ENCODE peak calls at places on chromosomes 4 and X, in six cellular contexts. E is MM.1S, O is neural progenitor cell, P is SK-N-SH, B is GM23248, J is OCI-LY7. H is an unnamed sample.

GRCh38 chr4:125762537-125762936 is 447.8 kb downstream of the FAT4 start:
- DNase-seq in E (no peak), O (no peak), B (peak; percentile 9), J (no peak), P (no peak), H (peak; percentile 53)

GRCh38 chr4:98518555-98519267 is 139.7 kb downstream of the TSPAN5 start:
- DNase-seq in B (no peak), E (no peak), O (no peak), J (peak; percentile 22), P (no peak), H (peak; percentile 20)

GRCh38 chrX:41491267-41492004 is 44.3 kb downstream of the NYX start:
- DNase-seq in E (no peak), B (peak; percentile 90), O (peak; percentile 71), J (no peak), P (no peak), H (peak; percentile 60)

GRCh38 chr4:7867701-7868429 is 71.8 kb downstream of the AFAP1 start:
- DNase-seq in E (no peak), J (no peak), B (peak; percentile 66), O (no peak), P (no peak), H (no peak)

GRCh38 chr4:102959503-102959902 is 60.0 kb downstream of the SLC9B1 start:
- DNase-seq in J (no peak), E (no peak), P (no peak), O (no peak), B (no peak), H (no peak)

GRCh38 chrX:23901805-23902204 is 5.9 kb downstream of the APOO start:
- DNase-seq in E (peak; percentile 50), B (peak; percentile 84), O (peak; percentile 88), J (peak; percentile 71), P (peak; percentile 49), H (peak; percentile 63)

GRCh38 chr4:16890651-16891050 is 7.8 kb downstream of the LDB2 start:
- DNase-seq in E (no peak), P (no peak), J (no peak), O (no peak), B (no peak), H (peak; percentile 20)

GRCh38 chr4:67451464-67451863 is 93.8 kb downstream of the CENPC start:
- DNase-seq in E (no peak), P (no peak), B (peak; percentile 46), J (no peak), O (no peak), H (no peak)

GRCh38 chr4:6884341-6884870 is 25.2 kb upstream of the TBC1D14 start:
- DNase-seq in B (no peak), J (no peak), E (no peak), O (peak; percentile 57), P (no peak), H (peak; percentile 66)

GRCh38 chr4:151600432-151600831 is 160.4 kb downstream of the GATB start:
- DNase-seq in J (no peak), P (no peak), B (peak; percentile 18), O (no peak), E (no peak), H (no peak)

GRCh38 chr4:157128395-157128794 is 52.4 kb downstream of the GLRB start:
- DNase-seq in E (peak; percentile 11), B (peak; percentile 60), J (no peak), O (no peak), P (peak; percentile 1), H (peak; percentile 4)

GRCh38 chrX:119756926-119757635 is 1.3 kb upstream of the SOWAHD start:
- DNase-seq in J (peak; percentile 40), B (no peak), E (peak; percentile 23), O (no peak), P (no peak), H (no peak)

GRCh38 chr4:5370286-5370685 is 319.0 kb downstream of the STK32B start:
- DNase-seq in B (peak; percentile 80), J (no peak), O (no peak), P (no peak), E (no peak), H (no peak)

GRCh38 chr4:34720563-34720962 is 1523.8 kb downstream of the ARAP2 start:
- DNase-seq in P (peak; percentile 1), O (peak; percentile 48), E (peak; percentile 47), B (peak; percentile 60), J (peak; percentile 10), H (peak; percentile 67)

GRCh38 chrX:136528645-136529315 is 3.2 kb upstream of the VGLL1 start:
- DNase-seq in B (no peak), J (no peak), O (peak; percentile 12), E (no peak), P (no peak), H (peak; percentile 40)

GRCh38 chr4:21749936-21750335 is 198.6 kb downstream of the KCNIP4 start:
- DNase-seq in P (no peak), O (no peak), B (peak; percentile 55), J (no peak), E (no peak), H (no peak)

GRCh38 chrX:10052906-10053625 is 85.9 kb downstream of the CLDN34 start:
- DNase-seq in J (no peak), B (peak; percentile 24), P (no peak), E (no peak), O (no peak), H (no peak)

GRCh38 chrX:2898861-2899512 is 30.2 kb downstream of the ARSD start:
- DNase-seq in O (no peak), P (no peak), J (no peak), B (no peak), E (no peak), H (no peak)

GRCh38 chr4:108393870-108394269 is 225.1 kb upstream of the LEF1 start:
- DNase-seq in E (no peak), B (no peak), O (peak; percentile 72), P (no peak), J (no peak), H (no peak)

GRCh38 chr4:152536545-152537182 is 772 bp upstream of the FBXW7 start:
- DNase-seq in P (peak; percentile 52), J (peak; percentile 76), O (peak; percentile 56), E (peak; percentile 60), B (peak; percentile 73), H (peak; percentile 69)

GRCh38 chr4:48706741-48707140 is 73.3 kb downstream of the FRYL start:
- DNase-seq in O (peak; percentile 62), J (no peak), B (peak; percentile 35), P (no peak), E (no peak), H (no peak)

GRCh38 chr4:161916010-161916409 is 247.8 kb downstream of the FSTL5 start:
- DNase-seq in P (no peak), J (no peak), B (no peak), O (no peak), E (no peak), H (no peak)

DNA sequence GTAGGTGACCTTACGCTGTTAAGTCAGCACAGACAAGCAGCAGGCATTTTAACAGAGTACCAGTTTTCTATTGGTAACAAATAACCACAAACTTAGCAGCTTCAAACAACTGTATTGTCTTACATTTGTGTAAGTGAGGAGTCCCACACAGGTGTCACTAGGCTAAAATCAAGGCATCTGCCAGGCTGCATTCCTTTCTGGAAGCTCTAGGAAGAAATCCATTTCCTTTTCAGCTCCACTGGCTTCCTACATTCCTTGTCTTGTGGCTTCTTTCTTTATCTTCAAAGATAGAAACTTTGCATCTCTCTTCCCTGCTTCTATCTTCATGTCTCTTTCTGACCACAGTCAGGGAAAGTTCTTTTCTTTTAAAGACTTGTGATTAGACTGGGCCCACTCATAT is 139.9 kb downstream of the TMEM144 start:
- DNase-seq in O (no peak), J (no peak), B (no peak), P (no peak), E (no peak), H (peak; percentile 71)
- TF ChIP-seq EZH2phosphoT487 in O (no peak), J (no peak), B (no peak), P (no peak), E (no peak), H (no peak)

GRCh38 chr4:110007217-110007616 is 94.5 kb downstream of the EGF start:
- DNase-seq in O (no peak), B (no peak), E (no peak), P (no peak), J (no peak), H (no peak)

GRCh38 chr4:110008540-110008939 is 95.9 kb downstream of the EGF start:
- DNase-seq in O (no peak), J (no peak), B (no peak), E (no peak), P (no peak), H (no peak)

GRCh38 chr4:110009526-110009925 is 96.8 kb downstream of the EGF start:
- DNase-seq in P (no peak), J (no peak), B (no peak), O (no peak), E (no peak), H (no peak)

GRCh38 chr4:110003401-110004187 is 90.9 kb downstream of the EGF start:
- DNase-seq in E (no peak), P (no peak), B (peak; percentile 36), O (no peak), J (no peak), H (no peak)

DNA sequence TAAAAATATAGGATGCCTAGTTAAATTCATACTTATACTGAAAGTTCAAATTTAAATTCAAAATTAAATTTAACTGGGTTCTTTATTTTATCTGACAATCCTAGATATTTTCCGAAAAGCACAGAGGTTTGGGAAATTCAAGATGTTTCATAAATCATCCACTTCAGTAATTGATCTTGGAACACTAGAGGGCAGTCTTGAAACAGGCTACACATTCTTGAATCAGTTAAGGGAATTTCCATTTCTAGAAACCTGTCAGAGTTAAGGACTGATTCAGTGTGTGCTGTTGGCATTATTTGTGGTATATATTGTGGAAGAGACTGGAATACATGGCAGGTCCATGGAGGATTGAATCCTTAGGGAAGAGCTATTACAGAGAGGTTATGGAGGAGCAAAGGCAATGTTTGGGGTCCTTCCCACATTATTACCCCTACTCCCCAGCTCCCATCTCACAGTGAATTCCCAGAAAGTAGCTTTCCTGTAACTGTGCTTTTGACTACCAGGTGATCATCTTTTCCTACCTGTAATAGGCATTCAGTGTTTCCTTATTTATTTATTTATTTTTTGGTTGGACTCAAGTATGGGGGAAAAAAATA is 92.9 kb downstream of the EGF start:
- DNase-seq in P (peak; percentile 52), O (peak; percentile 68), E (peak; percentile 85), B (peak; percentile 77), J (peak; percentile 72), H (peak; percentile 82)
- TF ChIP-seq EZH2phosphoT487 in P (no peak), O (no peak), E (no peak), B (no peak), J (no peak), H (no peak)

GRCh38 chr4:136691607-136692006 is 840.7 kb downstream of the PCDH18 start:
- DNase-seq in J (no peak), O (no peak), P (no peak), E (no peak), B (no peak), H (no peak)
- TF ChIP-seq EZH2phosphoT487 in J (no peak), O (no peak), P (no peak), E (no peak), B (no peak), H (no peak)

GRCh38 chr4:154081391-154081790 is 292.5 kb upstream of the SFRP2 start:
- DNase-seq in J (no peak), E (no peak), B (no peak), O (no peak), P (no peak), H (no peak)

GRCh38 chr4:154084864-154085263 is 296.0 kb upstream of the SFRP2 start:
- DNase-seq in B (peak; percentile 45), O (no peak), E (no peak), J (no peak), P (no peak), H (no peak)

GRCh38 chr4:154088741-154089140 is 299.9 kb upstream of the SFRP2 start:
- DNase-seq in P (no peak), O (no peak), E (no peak), B (no peak), J (no peak), H (no peak)

GRCh38 chr4:154082760-154083530 is 294.1 kb upstream of the SFRP2 start:
- DNase-seq in B (peak; percentile 31), J (peak; percentile 8), O (peak; percentile 69), E (no peak), P (peak; percentile 12), H (peak; percentile 83)

GRCh38 chr4:154086247-154086646 is 297.4 kb upstream of the SFRP2 start:
- DNase-seq in B (no peak), P (no peak), O (no peak), J (no peak), E (no peak), H (peak; percentile 22)
- TF ChIP-seq EZH2phosphoT487 in B (no peak), P (no peak), O (no peak), J (no peak), E (no peak), H (no peak)

H was measured in GM23338.